ENCODE peak calls at places on chromosomes 4 and X, in four cellular contexts. S is NAMALWA, Y is MM.1S, A is lung. U is an unnamed sample.
A peak's percentile ranks its signal among the peaks of the same experiment; 100 is the strongest.

GRCh38 chrX:133950214-133950613 is 35.2 kb downstream of the GPC3 start:
- DNase-seq in S (no peak), Y (no peak), A (no peak), U (no peak)

GRCh38 chr4:19375405-19375804 is 876.3 kb upstream of the SLIT2 start:
- DNase-seq in S (no peak), Y (no peak), A (no peak), U (no peak)

GRCh38 chrX:44244008-44244407 is 99.5 kb downstream of the EFHC2 start:
- DNase-seq in S (peak; percentile 37), Y (peak; percentile 15), A (no peak), U (no peak)

GRCh38 chr4:8035371-8035780 is 95.7 kb upstream of the AFAP1 start:
- DNase-seq in S (peak; percentile 46), Y (peak; percentile 48), A (no peak), U (no peak)

GRCh38 chr4:108644237-108644636 is 6.2 kb upstream of the OSTC start:
- DNase-seq in S (no peak), Y (no peak), A (no peak), U (no peak)

GRCh38 chrX:37802028-37802427 is 22.2 kb downstream of the CYBB start:
- DNase-seq in S (no peak), Y (no peak), A (no peak), U (no peak)

GRCh38 chr4:173490817-173491518 is 39.1 kb downstream of the HAND2 start:
- DNase-seq in S (no peak), Y (no peak), A (no peak), U (peak; percentile 89)

GRCh38 chrX:11666180-11666579 is 460 bp upstream of the ARHGAP6 start:
- DNase-seq in S (no peak), Y (no peak), A (no peak), U (no peak)

GRCh38 chrX:134782796-134783195 is 124.5 kb upstream of the PLAC1 start:
- DNase-seq in S (peak; percentile 50), Y (no peak), A (no peak), U (no peak)

GRCh38 chr4:150078996-150079581 is 844 bp downstream of the DCLK2 start:
- DNase-seq in S (no peak), Y (peak; percentile 23), A (peak; percentile 31), U (no peak)

GRCh38 chr4:179709961-179710624 is 2267.9 kb upstream of the AGA start:
- DNase-seq in S (no peak), Y (no peak), A (no peak), U (no peak)

GRCh38 chrX:3651272-3651671 is 62.2 kb downstream of the PRKX start:
- DNase-seq in S (peak; percentile 20), Y (peak; percentile 7), A (no peak), U (no peak)

GRCh38 chr4:151568966-151569365 is 160.0 kb downstream of the FHIP1A start:
- DNase-seq in S (no peak), Y (no peak), A (no peak), U (no peak)

GRCh38 chr4:13492752-13493151 is 8.6 kb upstream of the RAB28 start:
- DNase-seq in S (no peak), Y (no peak), A (no peak), U (no peak)

GRCh38 chrX:14942341-14942740 is 69.1 kb downstream of the MOSPD2 start:
- DNase-seq in S (no peak), Y (no peak), A (no peak), U (no peak)

GRCh38 chrX:20664774-20665173 is 398.1 kb upstream of the RPS6KA3 start:
- DNase-seq in S (no peak), Y (no peak), A (no peak), U (no peak)

GRCh38 chr4:140640150-140640748 is 71.5 kb upstream of the UCP1 start:
- DNase-seq in S (no peak), Y (no peak), A (no peak), U (no peak)

GRCh38 chr4:87236851-87237250 is 16.4 kb upstream of the KLHL8 start:
- DNase-seq in S (no peak), Y (no peak), A (no peak), U (no peak)

GRCh38 chr4:10055871-10056270 is 34.6 kb upstream of the SLC2A9 start:
- DNase-seq in S (no peak), Y (no peak), A (no peak), U (peak; percentile 1)

GRCh38 chr4:1347410-1347864 is 429 bp downstream of the UVSSA start:
- DNase-seq in S (peak; percentile 66), Y (peak; percentile 75), A (peak; percentile 79), U (peak; percentile 93)

GRCh38 chr4:168710353-168710946 is 213.6 kb downstream of the PALLD start:
- DNase-seq in S (peak; percentile 27), Y (peak; percentile 40), A (no peak), U (no peak)

GRCh38 chr4:183936574-183937335 is 31.6 kb downstream of the STOX2 start:
- DNase-seq in S (no peak), Y (no peak), A (no peak), U (no peak)

GRCh38 chrX:153903991-153904957 is at the start of gene AVPR2:
- DNase-seq in S (peak; percentile 16), Y (no peak), A (no peak), U (no peak)

GRCh38 chr4:61277785-61278184 is 77.7 kb downstream of the ADGRL3 start:
- DNase-seq in S (no peak), Y (no peak), A (no peak), U (no peak)

GRCh38 chr4:105630670-105631655 is 77.5 kb downstream of the INTS12 start:
- DNase-seq in S (no peak), Y (no peak), A (no peak), U (no peak)

GRCh38 chr4:19947349-19947748 is 304.4 kb upstream of the SLIT2 start:
- DNase-seq in S (no peak), Y (no peak), A (no peak), U (no peak)

GRCh38 chrX:9534686-9535085 is 69.8 kb downstream of the TBL1X start:
- DNase-seq in S (no peak), Y (no peak), A (no peak), U (no peak)

GRCh38 chr4:127505203-127505602 is 127.6 kb upstream of the INTU start:
- DNase-seq in S (no peak), Y (no peak), A (no peak), U (no peak)

GRCh38 chrX:23742693-23743622 is at the start of gene ACOT9:
- DNase-seq in S (peak; percentile 90), Y (peak; percentile 84), A (peak; percentile 90), U (peak; percentile 96)

GRCh38 chr4:93467484-93468155 is 360.9 kb upstream of the ATOH1 start:
- DNase-seq in S (no peak), Y (no peak), A (no peak), U (no peak)

GRCh38 chr4:153661215-153661822 is 22.8 kb upstream of the TLR2 start:
- DNase-seq in S (no peak), Y (no peak), A (no peak), U (no peak)

GRCh38 chr4:121788896-121789295 is 12.2 kb upstream of the EXOSC9 start:
- DNase-seq in S (no peak), Y (no peak), A (no peak), U (no peak)

GRCh38 chr4:183832776-183833450 is 72.2 kb upstream of the STOX2 start:
- DNase-seq in S (no peak), Y (no peak), A (no peak), U (no peak)

GRCh38 chr4:35725131-35725530 is 519.2 kb downstream of the ARAP2 start:
- DNase-seq in S (peak; percentile 28), Y (no peak), A (no peak), U (no peak)

GRCh38 chr4:143252478-143252877 is 67.8 kb downstream of the USP38 start:
- DNase-seq in S (no peak), Y (no peak), A (no peak), U (no peak)